ENCODE peak calls at places on chromosomes 12 and 14, in six cellular contexts. One of them, this sample, is unnamed.

GRCh38 chr12:47612953-47613352 is 92.9 kb downstream of the RPAP3 start:
- DNase-seq in GM23338: peak; percentile 20
- DNase-seq in SK-N-SH: no peak
- DNase-seq in MM.1S: no peak
- DNase-seq in OCI-LY7: no peak
- DNase-seq in hepatocyte: no peak
- DNase-seq in this sample: no peak

GRCh38 chr12:3809357-3810015 is 56.6 kb upstream of the CRACR2A start:
- DNase-seq in GM23338: no peak
- DNase-seq in SK-N-SH: no peak
- DNase-seq in MM.1S: no peak
- DNase-seq in OCI-LY7: no peak
- DNase-seq in hepatocyte: no peak
- DNase-seq in this sample: no peak

GRCh38 chr14:102769049-102769327 is 8.3 kb upstream of the TRAF3 start:
- DNase-seq in GM23338: no peak
- DNase-seq in SK-N-SH: no peak
- DNase-seq in MM.1S: no peak
- DNase-seq in OCI-LY7: no peak
- DNase-seq in hepatocyte: no peak
- DNase-seq in this sample: no peak

GRCh38 chr12:76030378-76031080 is 1.0 kb downstream of the PHLDA1 start:
- DNase-seq in GM23338: peak; percentile 46
- DNase-seq in SK-N-SH: peak; percentile 67
- DNase-seq in MM.1S: peak; percentile 57
- DNase-seq in OCI-LY7: peak; percentile 49
- DNase-seq in hepatocyte: peak; percentile 25
- DNase-seq in this sample: peak; percentile 72

GRCh38 chr14:106875503-106875902 is 1349.1 kb downstream of the TMEM121 start:
- DNase-seq in GM23338: no peak
- DNase-seq in SK-N-SH: no peak
- DNase-seq in MM.1S: peak; percentile 21
- DNase-seq in OCI-LY7: peak; percentile 86
- DNase-seq in hepatocyte: no peak
- DNase-seq in this sample: no peak

GRCh38 chr14:60184597-60185555 is 19.7 kb upstream of the DHRS7 start:
- DNase-seq in GM23338: no peak
- DNase-seq in SK-N-SH: peak; percentile 21
- DNase-seq in MM.1S: no peak
- DNase-seq in OCI-LY7: peak; percentile 59
- DNase-seq in hepatocyte: no peak
- DNase-seq in this sample: peak; percentile 22

GRCh38 chr12:99253068-99253467 is 394.5 kb upstream of the GARIN6 start:
- DNase-seq in GM23338: peak; percentile 17
- DNase-seq in SK-N-SH: peak; percentile 2
- DNase-seq in MM.1S: peak; percentile 36
- DNase-seq in OCI-LY7: peak; percentile 74
- DNase-seq in hepatocyte: no peak
- DNase-seq in this sample: no peak

GRCh38 chr12:62878211-62878610 is 56.7 kb downstream of the PPM1H start:
- DNase-seq in GM23338: no peak
- DNase-seq in SK-N-SH: no peak
- DNase-seq in MM.1S: no peak
- DNase-seq in OCI-LY7: no peak
- DNase-seq in hepatocyte: no peak
- DNase-seq in this sample: no peak

GRCh38 chr12:52645120-52645761 is 6.8 kb downstream of the KRT2 start:
- DNase-seq in GM23338: no peak
- DNase-seq in SK-N-SH: no peak
- DNase-seq in MM.1S: no peak
- DNase-seq in OCI-LY7: no peak
- DNase-seq in hepatocyte: no peak
- DNase-seq in this sample: no peak

GRCh38 chr14:94356379-94357056 is 31.9 kb downstream of the SERPINA1 start:
- DNase-seq in GM23338: no peak
- DNase-seq in SK-N-SH: no peak
- DNase-seq in MM.1S: no peak
- DNase-seq in OCI-LY7: no peak
- DNase-seq in hepatocyte: no peak
- DNase-seq in this sample: no peak

GRCh38 chr12:79514730-79515525 is 175.8 kb downstream of the PAWR start:
- DNase-seq in GM23338: no peak
- DNase-seq in SK-N-SH: no peak
- DNase-seq in MM.1S: no peak
- DNase-seq in OCI-LY7: no peak
- DNase-seq in hepatocyte: no peak
- DNase-seq in this sample: peak; percentile 20

GRCh38 chr14:75141062-75141461 is 14.2 kb upstream of the NEK9 start:
- DNase-seq in GM23338: no peak
- DNase-seq in SK-N-SH: no peak
- DNase-seq in MM.1S: no peak
- DNase-seq in OCI-LY7: no peak
- DNase-seq in hepatocyte: no peak
- DNase-seq in this sample: no peak

GRCh38 chr12:52741378-52742195 is 35.6 kb downstream of the KRT76 start:
- DNase-seq in GM23338: peak; percentile 89
- DNase-seq in SK-N-SH: no peak
- DNase-seq in MM.1S: peak; percentile 74
- DNase-seq in OCI-LY7: peak; percentile 53
- DNase-seq in hepatocyte: peak; percentile 86
- DNase-seq in this sample: peak; percentile 61

GRCh38 chr14:73149753-73150152 is 13.4 kb downstream of the PSEN1 start:
- DNase-seq in GM23338: no peak
- DNase-seq in SK-N-SH: no peak
- DNase-seq in MM.1S: no peak
- DNase-seq in OCI-LY7: no peak
- DNase-seq in hepatocyte: no peak
- DNase-seq in this sample: no peak

GRCh38 chr14:68285421-68286179 is 466.0 kb downstream of the RAD51B start:
- DNase-seq in GM23338: no peak
- DNase-seq in SK-N-SH: no peak
- DNase-seq in MM.1S: no peak
- DNase-seq in OCI-LY7: peak; percentile 79
- DNase-seq in hepatocyte: no peak
- DNase-seq in this sample: peak; percentile 23

GRCh38 chr12:27969901-27970390 is 2.6 kb downstream of the PTHLH start:
- DNase-seq in GM23338: peak; percentile 87
- DNase-seq in SK-N-SH: no peak
- DNase-seq in MM.1S: peak; percentile 93
- DNase-seq in OCI-LY7: no peak
- DNase-seq in hepatocyte: peak; percentile 76
- DNase-seq in this sample: peak; percentile 82

GRCh38 chr12:17588968-17589367 is 501.0 kb downstream of the RERGL start:
- DNase-seq in GM23338: peak; percentile 80
- DNase-seq in SK-N-SH: peak; percentile 13
- DNase-seq in MM.1S: peak; percentile 68
- DNase-seq in OCI-LY7: peak; percentile 32
- DNase-seq in hepatocyte: peak; percentile 55
- DNase-seq in this sample: peak; percentile 37

GRCh38 chr14:53002576-53002975 is 51.7 kb upstream of the FERMT2 start:
- DNase-seq in GM23338: no peak
- DNase-seq in SK-N-SH: no peak
- DNase-seq in MM.1S: no peak
- DNase-seq in OCI-LY7: peak; percentile 5
- DNase-seq in hepatocyte: no peak
- DNase-seq in this sample: no peak

GRCh38 chr12:121043067-121043466 is 4.0 kb upstream of the OASL start:
- DNase-seq in GM23338: no peak
- DNase-seq in SK-N-SH: no peak
- DNase-seq in MM.1S: no peak
- DNase-seq in OCI-LY7: no peak
- DNase-seq in hepatocyte: no peak
- DNase-seq in this sample: no peak

GRCh38 chr14:103380719-103381377 is 4.4 kb upstream of the MARK3 start:
- DNase-seq in GM23338: no peak
- DNase-seq in SK-N-SH: no peak
- DNase-seq in MM.1S: no peak
- DNase-seq in OCI-LY7: no peak
- DNase-seq in hepatocyte: no peak
- DNase-seq in this sample: peak; percentile 42

GRCh38 chr14:29927596-29928341 is at the start of gene PRKD1:
- DNase-seq in GM23338: peak; percentile 73
- DNase-seq in SK-N-SH: peak; percentile 83
- DNase-seq in MM.1S: peak; percentile 36
- DNase-seq in OCI-LY7: no peak
- DNase-seq in hepatocyte: peak; percentile 85
- DNase-seq in this sample: peak; percentile 76

GRCh38 chr14:94904636-94905035 is 134.7 kb upstream of the GSC start:
- DNase-seq in GM23338: peak; percentile 10
- DNase-seq in SK-N-SH: no peak
- DNase-seq in MM.1S: no peak
- DNase-seq in OCI-LY7: no peak
- DNase-seq in hepatocyte: no peak
- DNase-seq in this sample: peak; percentile 65

GRCh38 chr12:107492393-107493134 is 193.0 kb upstream of the PWP1 start:
- DNase-seq in GM23338: no peak
- DNase-seq in SK-N-SH: no peak
- DNase-seq in MM.1S: no peak
- DNase-seq in OCI-LY7: peak; percentile 77
- DNase-seq in hepatocyte: no peak
- DNase-seq in this sample: no peak

GRCh38 chr12:9184276-9184675 is 23.9 kb downstream of the PZP start:
- DNase-seq in GM23338: no peak
- DNase-seq in SK-N-SH: no peak
- DNase-seq in MM.1S: no peak
- DNase-seq in OCI-LY7: no peak
- DNase-seq in hepatocyte: no peak
- DNase-seq in this sample: no peak

DNA sequence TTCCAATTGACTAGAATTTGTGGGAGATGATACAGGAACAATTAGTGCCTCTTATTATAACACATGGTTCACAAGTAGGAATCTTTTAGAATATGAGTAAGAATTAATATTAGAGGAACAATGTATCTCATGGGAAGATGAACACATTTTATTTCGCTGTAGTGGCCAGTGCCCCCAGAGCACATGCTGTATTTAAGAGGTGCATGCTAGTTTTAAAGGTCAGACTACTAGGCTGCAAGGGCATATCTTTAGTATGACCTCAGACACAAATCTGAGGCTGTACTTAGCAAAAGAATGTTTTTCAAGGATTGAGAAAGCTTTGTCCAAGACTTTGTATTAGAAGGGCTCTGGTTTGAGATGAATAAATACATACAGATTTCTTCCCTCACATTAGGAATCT is 586.9 kb downstream of the CCER1 start:
- DNase-seq in GM23338: no peak
- DNase-seq in SK-N-SH: no peak
- DNase-seq in MM.1S: no peak
- DNase-seq in OCI-LY7: no peak
- DNase-seq in hepatocyte: no peak
- DNase-seq in this sample: no peak
- H3K9me2 ChIP-seq in GM23338: peaks cover 4% of the 10 kb centered on the region
- H3K9me2 ChIP-seq in SK-N-SH: no peaks in the 10 kb centered on the region
- H3K9me2 ChIP-seq in MM.1S: no peaks in the 10 kb centered on the region
- H3K9me2 ChIP-seq in OCI-LY7: no peaks in the 10 kb centered on the region
- H3K9me2 ChIP-seq in hepatocyte: no peaks in the 10 kb centered on the region
- H3K9me2 ChIP-seq in this sample: no peaks in the 10 kb centered on the region

GRCh38 chr12:116637589-116638165 is 78.5 kb downstream of the MAP1LC3B2 start:
- DNase-seq in GM23338: no peak
- DNase-seq in SK-N-SH: no peak
- DNase-seq in MM.1S: no peak
- DNase-seq in OCI-LY7: no peak
- DNase-seq in hepatocyte: no peak
- DNase-seq in this sample: peak; percentile 6

GRCh38 chr12:116635487-116635886 is 76.3 kb downstream of the MAP1LC3B2 start:
- DNase-seq in GM23338: no peak
- DNase-seq in SK-N-SH: no peak
- DNase-seq in MM.1S: no peak
- DNase-seq in OCI-LY7: no peak
- DNase-seq in hepatocyte: no peak
- DNase-seq in this sample: no peak

GRCh38 chr12:116639765-116640164 is 80.6 kb downstream of the MAP1LC3B2 start:
- DNase-seq in GM23338: no peak
- DNase-seq in SK-N-SH: no peak
- DNase-seq in MM.1S: no peak
- DNase-seq in OCI-LY7: no peak
- DNase-seq in hepatocyte: no peak
- DNase-seq in this sample: no peak

GRCh38 chr12:116638376-116638775 is 79.2 kb downstream of the MAP1LC3B2 start:
- DNase-seq in GM23338: no peak
- DNase-seq in SK-N-SH: no peak
- DNase-seq in MM.1S: no peak
- DNase-seq in OCI-LY7: no peak
- DNase-seq in hepatocyte: no peak
- DNase-seq in this sample: no peak

GRCh38 chr12:116636636-116637519 is 77.7 kb downstream of the MAP1LC3B2 start:
- DNase-seq in GM23338: no peak
- DNase-seq in SK-N-SH: no peak
- DNase-seq in MM.1S: no peak
- DNase-seq in OCI-LY7: no peak
- DNase-seq in hepatocyte: peak; percentile 29
- DNase-seq in this sample: no peak
- TF ChIP-seq EZH2phosphoT487 in GM23338: no peak
- TF ChIP-seq EZH2phosphoT487 in SK-N-SH: no peak
- TF ChIP-seq EZH2phosphoT487 in MM.1S: no peak
- TF ChIP-seq EZH2phosphoT487 in OCI-LY7: no peak
- TF ChIP-seq EZH2phosphoT487 in hepatocyte: peak; percentile 68
- TF ChIP-seq EZH2phosphoT487 in this sample: no peak

DNA sequence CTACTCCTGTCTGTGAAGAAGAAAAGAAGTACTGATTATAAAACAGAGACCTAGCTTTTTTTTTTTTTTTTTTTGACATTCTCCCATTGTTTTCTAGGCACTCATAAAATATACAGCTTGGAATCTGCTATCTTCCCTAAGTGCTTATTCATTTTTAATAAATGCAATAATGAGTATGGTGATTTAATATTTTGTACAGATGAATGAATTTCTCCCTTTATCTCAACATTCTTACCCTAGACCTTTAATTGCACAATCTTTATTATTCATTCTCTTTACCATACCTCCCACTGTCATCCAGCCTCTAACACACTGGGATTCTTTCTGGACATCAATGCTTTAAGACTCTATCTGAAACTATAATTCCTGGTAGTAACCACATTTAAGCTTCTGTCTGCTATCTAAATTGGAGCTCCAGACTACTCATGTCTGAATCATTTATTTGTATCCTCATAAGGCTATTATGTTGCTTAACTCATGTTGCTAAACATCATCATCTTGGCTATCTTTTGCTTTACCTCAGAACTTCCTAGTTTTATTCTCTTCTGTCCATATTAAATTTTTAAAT is 270.2 kb downstream of the ALG10B start:
- DNase-seq in GM23338: no peak
- DNase-seq in SK-N-SH: no peak
- DNase-seq in MM.1S: no peak
- DNase-seq in OCI-LY7: no peak
- DNase-seq in hepatocyte: no peak
- DNase-seq in this sample: peak; percentile 14
- H3K9me2 ChIP-seq in GM23338: no peaks in the 10 kb centered on the region
- H3K9me2 ChIP-seq in SK-N-SH: no peaks in the 10 kb centered on the region
- H3K9me2 ChIP-seq in MM.1S: no peaks in the 10 kb centered on the region
- H3K9me2 ChIP-seq in OCI-LY7: no peaks in the 10 kb centered on the region
- H3K9me2 ChIP-seq in hepatocyte: no peaks in the 10 kb centered on the region
- H3K9me2 ChIP-seq in this sample: no peaks in the 10 kb centered on the region

DNA sequence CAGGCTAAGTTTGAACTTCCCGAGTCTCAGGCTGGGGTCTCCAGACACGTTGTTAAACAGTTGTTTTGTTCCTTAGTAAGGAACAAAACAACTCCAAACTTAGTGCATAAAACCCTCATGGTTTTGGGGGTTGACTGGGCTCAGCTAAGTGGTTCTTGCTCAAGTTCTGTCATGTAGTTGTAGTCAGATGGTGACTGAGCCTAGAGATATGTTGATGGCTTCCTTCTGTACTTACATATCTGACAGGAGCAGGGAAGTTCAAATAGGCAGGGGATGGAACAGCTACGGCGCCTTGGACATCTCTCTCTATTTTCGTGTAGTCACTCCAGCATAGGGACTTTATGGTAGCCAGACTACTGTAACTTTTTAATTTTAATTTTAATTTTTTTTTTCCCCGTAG is 45.7 kb downstream of the SPATS2 start:
- DNase-seq in GM23338: no peak
- DNase-seq in SK-N-SH: no peak
- DNase-seq in MM.1S: no peak
- DNase-seq in OCI-LY7: no peak
- DNase-seq in hepatocyte: no peak
- DNase-seq in this sample: peak; percentile 26
- TF ChIP-seq EZH2phosphoT487 in GM23338: no peak
- TF ChIP-seq EZH2phosphoT487 in SK-N-SH: no peak
- TF ChIP-seq EZH2phosphoT487 in MM.1S: no peak
- TF ChIP-seq EZH2phosphoT487 in OCI-LY7: no peak
- TF ChIP-seq EZH2phosphoT487 in hepatocyte: no peak
- TF ChIP-seq EZH2phosphoT487 in this sample: no peak

This sample was measured in GM23248.